ENCODE peak calls at places on chromosomes 3 and 15, in six cellular contexts. One of them, this sample, is unnamed.

GRCh38 chr3:99418209-99418635 is 220.2 kb upstream of the COL8A1 start:
- DNase-seq in cardiac muscle cell: no peak
- DNase-seq in breast epithelium: no peak
- DNase-seq in Karpas-422: no peak
- DNase-seq in ovary: no peak
- DNase-seq in tibial artery: no peak
- DNase-seq in this sample: no peak

GRCh38 chr3:111768571-111769100 is 90.4 kb upstream of the PHLDB2 start:
- DNase-seq in cardiac muscle cell: peak
- DNase-seq in breast epithelium: peak
- DNase-seq in Karpas-422: no peak
- DNase-seq in ovary: no peak
- DNase-seq in tibial artery: no peak
- DNase-seq in this sample: peak

GRCh38 chr3:40782086-40782721 is 257.4 kb downstream of the ZNF621 start:
- DNase-seq in cardiac muscle cell: peak
- DNase-seq in breast epithelium: no peak
- DNase-seq in Karpas-422: peak
- DNase-seq in ovary: no peak
- DNase-seq in tibial artery: no peak
- DNase-seq in this sample: peak

GRCh38 chr3:197520311-197521276 is 35.2 kb downstream of the BDH1 start:
- DNase-seq in cardiac muscle cell: peak
- DNase-seq in breast epithelium: no peak
- DNase-seq in Karpas-422: no peak
- DNase-seq in ovary: no peak
- DNase-seq in tibial artery: no peak
- DNase-seq in this sample: peak

GRCh38 chr15:58139631-58140522 is 1.7 kb downstream of the AQP9 start:
- DNase-seq in cardiac muscle cell: peak
- DNase-seq in breast epithelium: no peak
- DNase-seq in Karpas-422: no peak
- DNase-seq in ovary: no peak
- DNase-seq in tibial artery: peak
- DNase-seq in this sample: no peak

GRCh38 chr15:54576303-54576935 is 598.2 kb downstream of the UNC13C start:
- DNase-seq in cardiac muscle cell: no peak
- DNase-seq in breast epithelium: no peak
- DNase-seq in Karpas-422: no peak
- DNase-seq in ovary: no peak
- DNase-seq in tibial artery: no peak
- DNase-seq in this sample: no peak

GRCh38 chr3:66405701-66406091 is 95.1 kb downstream of the LRIG1 start:
- DNase-seq in cardiac muscle cell: peak
- DNase-seq in breast epithelium: no peak
- DNase-seq in Karpas-422: no peak
- DNase-seq in ovary: no peak
- DNase-seq in tibial artery: peak
- DNase-seq in this sample: no peak

GRCh38 chr3:9473496-9473895 is 76.1 kb downstream of the SETD5 start:
- DNase-seq in cardiac muscle cell: no peak
- DNase-seq in breast epithelium: no peak
- DNase-seq in Karpas-422: no peak
- DNase-seq in ovary: no peak
- DNase-seq in tibial artery: no peak
- DNase-seq in this sample: no peak

GRCh38 chr3:132721479-132722164 is 587 bp downstream of the NPHP3 start:
- DNase-seq in cardiac muscle cell: peak
- DNase-seq in breast epithelium: peak
- DNase-seq in Karpas-422: no peak
- DNase-seq in ovary: no peak
- DNase-seq in tibial artery: peak
- DNase-seq in this sample: peak

GRCh38 chr15:52731732-52732470 is 52.7 kb upstream of the ATOSA start:
- DNase-seq in cardiac muscle cell: no peak
- DNase-seq in breast epithelium: no peak
- DNase-seq in Karpas-422: no peak
- DNase-seq in ovary: no peak
- DNase-seq in tibial artery: no peak
- DNase-seq in this sample: no peak

GRCh38 chr3:67381667-67382272 is 272.6 kb downstream of the SUCLG2 start:
- DNase-seq in cardiac muscle cell: peak
- DNase-seq in breast epithelium: no peak
- DNase-seq in Karpas-422: peak
- DNase-seq in ovary: no peak
- DNase-seq in tibial artery: no peak
- DNase-seq in this sample: peak

GRCh38 chr3:88151358-88151757 is 1.6 kb downstream of the C3orf38 start:
- DNase-seq in cardiac muscle cell: no peak
- DNase-seq in breast epithelium: no peak
- DNase-seq in Karpas-422: peak
- DNase-seq in ovary: no peak
- DNase-seq in tibial artery: no peak
- DNase-seq in this sample: no peak

GRCh38 chr3:153246805-153247204 is 84.8 kb downstream of the RAP2B start:
- DNase-seq in cardiac muscle cell: peak
- DNase-seq in breast epithelium: no peak
- DNase-seq in Karpas-422: no peak
- DNase-seq in ovary: no peak
- DNase-seq in tibial artery: no peak
- DNase-seq in this sample: no peak

GRCh38 chr3:174270841-174271240 is 588.3 kb upstream of the NAALADL2 start:
- DNase-seq in cardiac muscle cell: peak
- DNase-seq in breast epithelium: no peak
- DNase-seq in Karpas-422: no peak
- DNase-seq in ovary: no peak
- DNase-seq in tibial artery: no peak
- DNase-seq in this sample: no peak

GRCh38 chr3:182212479-182213076 is 500.9 kb downstream of the SOX2 start:
- DNase-seq in cardiac muscle cell: peak
- DNase-seq in breast epithelium: peak
- DNase-seq in Karpas-422: no peak
- DNase-seq in ovary: no peak
- DNase-seq in tibial artery: no peak
- DNase-seq in this sample: peak

GRCh38 chr3:183224581-183224980 is 28.5 kb upstream of the B3GNT5 start:
- DNase-seq in cardiac muscle cell: no peak
- DNase-seq in breast epithelium: no peak
- DNase-seq in Karpas-422: no peak
- DNase-seq in ovary: no peak
- DNase-seq in tibial artery: no peak
- DNase-seq in this sample: no peak

GRCh38 chr15:59283717-59284336 is 77.2 kb downstream of the LDHAL6B start:
- DNase-seq in cardiac muscle cell: no peak
- DNase-seq in breast epithelium: peak
- DNase-seq in Karpas-422: no peak
- DNase-seq in ovary: no peak
- DNase-seq in tibial artery: no peak
- DNase-seq in this sample: no peak

GRCh38 chr15:32855942-32856341 is 138.1 kb downstream of the GREM1 start:
- DNase-seq in cardiac muscle cell: peak
- DNase-seq in breast epithelium: no peak
- DNase-seq in Karpas-422: no peak
- DNase-seq in ovary: no peak
- DNase-seq in tibial artery: no peak
- DNase-seq in this sample: peak

GRCh38 chr3:53845103-53845880 is 927 bp downstream of the CHDH start:
- DNase-seq in cardiac muscle cell: peak
- DNase-seq in breast epithelium: peak
- DNase-seq in Karpas-422: no peak
- DNase-seq in ovary: peak
- DNase-seq in tibial artery: peak
- DNase-seq in this sample: no peak

GRCh38 chr15:80567721-80568157 is 127.4 kb upstream of the ABHD17C start:
- DNase-seq in cardiac muscle cell: peak
- DNase-seq in breast epithelium: peak
- DNase-seq in Karpas-422: peak
- DNase-seq in ovary: peak
- DNase-seq in tibial artery: peak
- DNase-seq in this sample: peak

GRCh38 chr3:124467980-124468902 is 262.0 kb upstream of the UMPS start:
- DNase-seq in cardiac muscle cell: peak
- DNase-seq in breast epithelium: no peak
- DNase-seq in Karpas-422: peak
- DNase-seq in ovary: peak
- DNase-seq in tibial artery: no peak
- DNase-seq in this sample: peak

GRCh38 chr3:27072943-27073725 is 296.0 kb downstream of the NEK10 start:
- DNase-seq in cardiac muscle cell: no peak
- DNase-seq in breast epithelium: no peak
- DNase-seq in Karpas-422: no peak
- DNase-seq in ovary: no peak
- DNase-seq in tibial artery: no peak
- DNase-seq in this sample: no peak

GRCh38 chr3:111691293-111691909 is 96.3 kb upstream of the ZBED2 start:
- DNase-seq in cardiac muscle cell: peak
- DNase-seq in breast epithelium: no peak
- DNase-seq in Karpas-422: peak
- DNase-seq in ovary: no peak
- DNase-seq in tibial artery: no peak
- DNase-seq in this sample: peak

GRCh38 chr3:99269606-99270355 is 368.3 kb upstream of the DCBLD2 start:
- DNase-seq in cardiac muscle cell: peak
- DNase-seq in breast epithelium: peak
- DNase-seq in Karpas-422: no peak
- DNase-seq in ovary: no peak
- DNase-seq in tibial artery: peak
- DNase-seq in this sample: no peak

GRCh38 chr15:56734013-56734625 is 810 bp upstream of the ZNF280D start:
- DNase-seq in cardiac muscle cell: no peak
- DNase-seq in breast epithelium: no peak
- DNase-seq in Karpas-422: no peak
- DNase-seq in ovary: no peak
- DNase-seq in tibial artery: no peak
- DNase-seq in this sample: peak

GRCh38 chr3:51371943-51372557 is 13.0 kb upstream of the MANF start:
- DNase-seq in cardiac muscle cell: peak
- DNase-seq in breast epithelium: no peak
- DNase-seq in Karpas-422: peak
- DNase-seq in ovary: no peak
- DNase-seq in tibial artery: no peak
- DNase-seq in this sample: peak

GRCh38 chr15:60683156-60683555 is 204.2 kb upstream of the ICE2 start:
- DNase-seq in cardiac muscle cell: peak
- DNase-seq in breast epithelium: no peak
- DNase-seq in Karpas-422: no peak
- DNase-seq in ovary: no peak
- DNase-seq in tibial artery: no peak
- DNase-seq in this sample: no peak

GRCh38 chr15:92898988-92899909 is 875 bp upstream of the CHD2 start:
- DNase-seq in cardiac muscle cell: no peak
- DNase-seq in breast epithelium: no peak
- DNase-seq in Karpas-422: peak
- DNase-seq in ovary: no peak
- DNase-seq in tibial artery: no peak
- DNase-seq in this sample: peak

GRCh38 chr3:102360211-102360610 is 74.6 kb upstream of the ZPLD1 start:
- DNase-seq in cardiac muscle cell: no peak
- DNase-seq in breast epithelium: no peak
- DNase-seq in Karpas-422: no peak
- DNase-seq in ovary: no peak
- DNase-seq in tibial artery: no peak
- DNase-seq in this sample: no peak

GRCh38 chr3:129616291-129616690 is 9.8 kb upstream of the PLXND1 start:
- DNase-seq in cardiac muscle cell: no peak
- DNase-seq in breast epithelium: no peak
- DNase-seq in Karpas-422: no peak
- DNase-seq in ovary: no peak
- DNase-seq in tibial artery: no peak
- DNase-seq in this sample: no peak
- H3K27ac ChIP-seq in cardiac muscle cell: no peak
- H3K27ac ChIP-seq in breast epithelium: peak
- H3K27ac ChIP-seq in Karpas-422: no peak
- H3K27ac ChIP-seq in ovary: no peak
- H3K27ac ChIP-seq in tibial artery: peak
- H3K27ac ChIP-seq in this sample: peak

GRCh38 chr3:4302747-4303146 is 422 bp upstream of the SETMAR start:
- DNase-seq in cardiac muscle cell: no peak
- DNase-seq in breast epithelium: no peak
- DNase-seq in Karpas-422: no peak
- DNase-seq in ovary: no peak
- DNase-seq in tibial artery: no peak
- DNase-seq in this sample: no peak
- H3K27ac ChIP-seq in cardiac muscle cell: no peak
- H3K27ac ChIP-seq in breast epithelium: peak
- H3K27ac ChIP-seq in Karpas-422: no peak
- H3K27ac ChIP-seq in ovary: no peak
- H3K27ac ChIP-seq in tibial artery: peak
- H3K27ac ChIP-seq in this sample: peak

GRCh38 chr15:64045774-64046346 is 425 bp downstream of the DAPK2 start:
- DNase-seq in cardiac muscle cell: no peak
- DNase-seq in breast epithelium: no peak
- DNase-seq in Karpas-422: peak
- DNase-seq in ovary: peak
- DNase-seq in tibial artery: no peak
- DNase-seq in this sample: no peak
- H3K27ac ChIP-seq in cardiac muscle cell: no peak
- H3K27ac ChIP-seq in breast epithelium: peak
- H3K27ac ChIP-seq in Karpas-422: peak
- H3K27ac ChIP-seq in ovary: no peak
- H3K27ac ChIP-seq in tibial artery: no peak
- H3K27ac ChIP-seq in this sample: no peak

GRCh38 chr15:98785796-98786581 is 137.7 kb downstream of the IGF1R start:
- DNase-seq in cardiac muscle cell: no peak
- DNase-seq in breast epithelium: no peak
- DNase-seq in Karpas-422: no peak
- DNase-seq in ovary: no peak
- DNase-seq in tibial artery: no peak
- DNase-seq in this sample: peak

GRCh38 chr15:98787190-98787589 is 138.9 kb downstream of the IGF1R start:
- DNase-seq in cardiac muscle cell: no peak
- DNase-seq in breast epithelium: no peak
- DNase-seq in Karpas-422: no peak
- DNase-seq in ovary: no peak
- DNase-seq in tibial artery: no peak
- DNase-seq in this sample: no peak

GRCh38 chr15:98787936-98788757 is 139.8 kb downstream of the IGF1R start:
- DNase-seq in cardiac muscle cell: no peak
- DNase-seq in breast epithelium: peak
- DNase-seq in Karpas-422: no peak
- DNase-seq in ovary: no peak
- DNase-seq in tibial artery: no peak
- DNase-seq in this sample: no peak

GRCh38 chr15:98786706-98787105 is 138.4 kb downstream of the IGF1R start:
- DNase-seq in cardiac muscle cell: no peak
- DNase-seq in breast epithelium: no peak
- DNase-seq in Karpas-422: no peak
- DNase-seq in ovary: no peak
- DNase-seq in tibial artery: no peak
- DNase-seq in this sample: no peak

DNA sequence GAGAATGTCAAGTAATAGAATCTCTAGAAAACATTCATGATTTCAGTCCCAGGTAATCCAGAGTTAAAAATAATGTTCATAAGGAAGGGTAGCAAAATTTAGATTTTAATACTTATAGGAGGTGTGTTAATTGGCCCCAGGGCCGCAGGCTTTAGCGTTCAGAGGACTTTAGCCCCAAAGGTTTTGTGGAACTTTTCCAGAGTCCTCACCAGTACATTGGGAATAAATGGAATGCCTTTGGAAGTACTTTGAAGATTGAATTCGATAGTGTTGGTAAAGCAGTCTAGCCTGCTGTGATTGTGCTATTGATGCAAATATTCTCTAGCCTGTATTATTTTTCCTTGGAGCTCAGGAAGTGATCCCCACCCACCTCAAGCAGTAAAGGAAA is 137.1 kb downstream of the IGF1R start:
- DNase-seq in cardiac muscle cell: no peak
- DNase-seq in breast epithelium: no peak
- DNase-seq in Karpas-422: no peak
- DNase-seq in ovary: no peak
- DNase-seq in tibial artery: no peak
- DNase-seq in this sample: no peak
- H3K27ac ChIP-seq in cardiac muscle cell: peak
- H3K27ac ChIP-seq in breast epithelium: no peak
- H3K27ac ChIP-seq in Karpas-422: no peak
- H3K27ac ChIP-seq in ovary: no peak
- H3K27ac ChIP-seq in tibial artery: no peak
- H3K27ac ChIP-seq in this sample: peak

This sample was measured in SJCRH30.